ENCODE peak calls at places on chromosomes 13 and 19, in ten cellular contexts. G, V, I, D, S, U, P, O, C and Y are unnamed samples.

GRCh38 chr19:34224996-34225658 is 29.2 kb upstream of the GARRE1 start:
- DNase-seq in P (peak), C (peak), U (no peak), G (peak), S (no peak), V (no peak), D (no peak), O (no peak), I (peak), Y (no peak)

GRCh38 chr13:48144413-48145035 is 49.6 kb upstream of the MED4 start:
- DNase-seq in C (peak), G (no peak), I (peak), D (no peak), S (no peak), P (no peak), U (peak), O (no peak), V (no peak), Y (no peak)

GRCh38 chr19:45311640-45312039 is 11.0 kb downstream of the CKM start:
- DNase-seq in S (no peak), V (no peak), I (no peak), O (no peak), D (no peak), G (no peak), C (no peak), P (no peak), U (no peak), Y (peak)

GRCh38 chr19:35673121-35673804 is 6.9 kb downstream of the UPK1A start:
- DNase-seq in S (peak), D (peak), U (peak), C (peak), V (peak), O (peak), P (peak), I (peak), G (peak), Y (peak)

GRCh38 chr19:34365463-34366401 is 736 bp downstream of the GPI start:
- DNase-seq in P (peak), U (peak), V (peak), D (no peak), O (peak), G (peak), S (peak), I (peak), C (peak), Y (no peak)

GRCh38 chr13:114067381-114067885 is 65.0 kb downstream of the RASA3 start:
- DNase-seq in O (no peak), U (no peak), D (no peak), C (peak), S (no peak), G (peak), V (no peak), P (peak), I (peak), Y (no peak)

GRCh38 chr13:99388334-99388923 is 81.2 kb upstream of the GPR183 start:
- DNase-seq in V (no peak), S (no peak), P (no peak), O (no peak), U (no peak), D (no peak), I (no peak), C (no peak), G (no peak), Y (no peak)

GRCh38 chr19:4732680-4733114 is 9.1 kb upstream of the DPP9 start:
- DNase-seq in U (peak), V (peak), I (peak), D (peak), O (peak), P (peak), C (no peak), G (peak), S (no peak), Y (peak)

GRCh38 chr19:45766919-45767346 is 2.1 kb downstream of the SIX5 start:
- DNase-seq in C (no peak), S (peak), P (no peak), G (peak), V (peak), O (no peak), U (no peak), I (peak), D (no peak), Y (no peak)

GRCh38 chr13:41386206-41386605 is 71.1 kb upstream of the RGCC start:
- DNase-seq in G (no peak), S (no peak), U (no peak), C (no peak), D (no peak), O (no peak), V (no peak), P (no peak), I (peak), Y (no peak)

GRCh38 chr13:110444226-110444653 is 117.3 kb downstream of the RAB20 start:
- DNase-seq in D (peak), I (no peak), O (no peak), U (no peak), G (peak), V (no peak), S (peak), C (peak), P (peak), Y (no peak)

GRCh38 chr13:73429691-73430090 is 370.9 kb downstream of the KLF5 start:
- DNase-seq in P (peak), V (no peak), C (peak), O (no peak), I (peak), U (no peak), S (peak), G (peak), D (peak), Y (no peak)

GRCh38 chr13:44930907-44931676 is 58.2 kb downstream of the NUFIP1 start:
- DNase-seq in S (peak), O (no peak), I (peak), C (peak), G (peak), P (peak), V (peak), U (no peak), D (no peak), Y (no peak)

GRCh38 chr13:99126821-99127220 is 73.8 kb upstream of the UBAC2 start:
- DNase-seq in I (no peak), P (no peak), U (no peak), C (no peak), O (no peak), G (no peak), S (no peak), V (no peak), D (no peak), Y (no peak)

GRCh38 chr19:50419022-50419579 is 363 bp downstream of the SPIB start:
- DNase-seq in V (no peak), I (no peak), D (no peak), U (no peak), P (no peak), C (no peak), G (no peak), S (no peak), O (no peak), Y (no peak)
- TF ChIP-seq EZH2 in V (no peak), I (no peak), D (no peak), U (peak), P (no peak), C (peak), G (no peak), S (no peak), O (peak), Y (no peak)

GRCh38 chr13:52845766-52846566 is 2.5 kb downstream of the PCDH8 start:
- DNase-seq in C (no peak), O (peak), V (peak), S (no peak), U (peak), I (peak), P (no peak), D (no peak), G (peak), Y (no peak)

GRCh38 chr13:52847322-52847681 is 1.1 kb downstream of the PCDH8 start:
- DNase-seq in O (no peak), V (no peak), D (no peak), G (no peak), P (no peak), C (no peak), S (no peak), I (no peak), U (no peak), Y (no peak)

GRCh38 chr13:52846567-52847321 is 1.7 kb downstream of the PCDH8 start:
- DNase-seq in V (peak), G (peak), O (peak), P (peak), S (no peak), U (peak), D (no peak), C (peak), I (peak), Y (no peak)

GRCh38 chr13:52848455-52849190 is at the start of gene PCDH8:
- DNase-seq in V (peak), U (no peak), C (no peak), G (no peak), I (peak), S (no peak), D (no peak), P (no peak), O (peak), Y (no peak)

DNA sequence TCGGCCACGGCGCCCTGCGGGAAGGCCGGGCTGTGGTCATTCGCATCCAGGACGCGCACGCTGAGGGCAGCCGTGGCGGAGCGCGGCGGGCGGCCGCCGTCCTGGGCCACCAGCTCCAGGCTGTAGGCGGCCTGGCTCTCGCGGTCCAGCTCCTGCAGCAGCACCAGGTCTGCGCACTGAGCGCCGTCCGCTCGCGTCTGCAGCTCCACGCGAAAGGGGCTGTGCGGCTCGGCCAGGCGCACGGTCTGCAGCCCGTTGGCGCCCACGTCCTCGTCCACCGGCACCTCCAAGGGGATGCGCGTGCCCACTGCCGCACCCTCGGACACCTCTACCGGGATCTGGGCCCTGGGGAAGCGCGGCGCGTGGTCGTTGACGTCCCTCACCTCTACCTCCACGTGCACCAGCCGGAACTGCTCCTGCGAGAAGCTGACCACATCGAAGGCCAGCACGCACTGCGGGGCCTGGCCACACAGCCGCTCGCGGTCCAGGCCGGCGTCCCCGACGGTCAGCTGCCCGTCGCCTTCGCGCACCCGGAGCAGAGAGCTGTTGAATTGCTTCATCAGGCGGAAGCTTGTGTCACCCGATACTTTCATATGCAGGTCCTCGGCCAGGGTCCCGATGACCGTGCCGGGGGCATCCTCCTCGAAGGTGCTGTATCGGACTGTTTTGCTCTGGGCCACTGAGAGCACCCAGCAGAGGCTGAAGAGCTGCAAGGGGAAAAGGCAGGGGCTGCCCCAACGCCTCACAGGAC is 583 bp downstream of the PCDH8 start:
- DNase-seq in C (no peak), I (no peak), U (no peak), D (no peak), V (peak), G (no peak), O (no peak), S (no peak), P (no peak), Y (no peak)
- TF ChIP-seq EZH2 in C (peak), I (no peak), U (peak), D (no peak), V (peak), G (no peak), O (peak), S (no peak), P (peak), Y (no peak)

GRCh38 chr19:50269653-50270052 is 59.5 kb downstream of the KCNC3 start:
- DNase-seq in U (no peak), D (no peak), I (no peak), S (no peak), P (no peak), O (no peak), G (no peak), C (no peak), V (no peak), Y (no peak)
- TF ChIP-seq EZH2 in U (no peak), D (no peak), I (no peak), S (no peak), P (no peak), O (no peak), G (no peak), C (no peak), V (no peak), Y (no peak)

DNA sequence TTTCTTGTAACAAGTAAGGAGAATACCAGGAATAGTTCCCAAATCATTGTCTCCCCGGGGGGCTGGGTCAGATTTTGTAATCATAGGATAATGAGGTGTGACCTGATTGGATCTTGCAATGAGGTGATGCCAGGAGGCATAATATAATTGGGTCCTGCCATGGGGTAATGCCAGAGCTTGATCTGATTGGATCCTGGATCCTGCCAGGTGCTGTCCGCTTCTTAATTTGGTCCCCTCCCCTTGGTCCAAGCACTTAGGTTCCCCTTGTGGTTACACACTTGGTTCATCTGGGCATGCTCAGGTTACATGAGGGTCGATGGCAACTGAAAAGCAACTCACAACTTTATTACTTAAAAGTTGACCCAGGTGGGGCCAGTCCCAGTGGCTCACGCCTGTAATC is 20.1 kb downstream of the RASL11A start:
- DNase-seq in S (no peak), V (no peak), I (no peak), O (no peak), C (no peak), P (no peak), U (no peak), G (no peak), D (no peak), Y (no peak)
- TF ChIP-seq EZH2 in S (no peak), V (no peak), I (no peak), O (no peak), C (no peak), P (no peak), U (no peak), G (no peak), D (no peak), Y (no peak)